ENCODE peak calls at places on chromosomes 11 and 22, in four cellular contexts. H is PC-3, R is A549, J is Panc1. L is an unnamed sample. For H3K4me1, the result is how much of the 10 kb centered on the place peaks cover.

GRCh38 chr11:44632466-44633123 is 67.1 kb downstream of the CD82 start:
- DNase-seq in H (peak), R (peak), J (no peak), L (no peak)

GRCh38 chr22:17087176-17088131 is 2.7 kb downstream of the IL17RA start:
- DNase-seq in H (no peak), R (no peak), J (no peak), L (no peak)

GRCh38 chr22:45452565-45453449 is 39.3 kb downstream of the RIBC2 start:
- DNase-seq in H (no peak), R (no peak), J (no peak), L (no peak)

GRCh38 chr11:83629775-83630174 is 343.6 kb upstream of the CCDC90B start:
- DNase-seq in H (no peak), R (no peak), J (no peak), L (no peak)

GRCh38 chr11:106249857-106250256 is 172.4 kb downstream of the AASDHPPT start:
- DNase-seq in H (no peak), R (no peak), J (no peak), L (no peak)

GRCh38 chr22:39558254-39558727 is 12.3 kb upstream of the CACNA1I start:
- DNase-seq in H (no peak), R (no peak), J (no peak), L (no peak)

GRCh38 chr22:46068908-46069481 is 81.3 kb upstream of the PPARA start:
- DNase-seq in H (peak), R (no peak), J (no peak), L (peak)

GRCh38 chr11:126339073-126339865 is 16.2 kb upstream of the ST3GAL4 start:
- DNase-seq in H (no peak), R (no peak), J (no peak), L (no peak)

DNA sequence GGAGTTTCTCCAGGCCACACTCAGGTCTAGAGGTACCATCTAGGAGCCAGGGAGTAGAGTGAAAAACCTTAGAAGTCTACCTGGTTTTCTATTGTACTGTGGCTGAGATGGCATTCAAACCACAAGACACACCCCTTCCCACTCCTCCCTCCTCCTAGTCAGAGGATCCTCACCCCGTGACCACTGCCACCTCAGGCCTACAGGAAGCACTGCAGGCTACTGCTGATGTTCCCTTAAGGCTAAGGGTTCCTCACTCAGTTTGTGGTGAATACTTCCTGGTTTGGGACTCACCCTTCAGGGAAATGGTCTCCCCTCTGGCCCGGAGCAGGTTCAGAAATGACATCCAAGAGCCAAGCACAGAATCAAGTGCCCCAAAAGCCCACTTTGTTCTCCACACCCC is 1293.9 kb downstream of the JRKL start:
- DNase-seq in H (peak), R (peak), J (no peak), L (peak)
- TF ChIP-seq CTCF in H (no peak), R (no peak), J (no peak), L (no peak)

DNA sequence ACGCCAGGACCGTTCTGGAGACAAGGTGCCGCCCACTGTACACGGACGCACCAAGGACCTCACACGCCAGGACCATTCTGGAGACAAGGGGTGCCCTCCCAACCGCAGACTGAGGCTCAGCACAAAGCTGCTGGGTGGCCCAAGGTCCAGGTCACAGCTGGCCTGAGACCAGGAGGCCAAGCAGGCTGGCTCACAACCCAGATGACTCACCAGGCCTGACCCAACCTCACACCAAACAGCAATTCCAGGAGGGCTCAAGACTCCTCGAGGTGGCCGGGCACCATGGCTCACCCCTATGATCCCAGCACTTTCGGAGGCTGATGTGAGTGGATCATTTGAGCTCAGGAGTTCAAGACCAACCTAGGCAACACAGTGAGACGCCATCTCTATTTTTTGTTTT is 14.8 kb downstream of the BRD1 start:
- DNase-seq in H (no peak), R (no peak), J (no peak), L (no peak)
- H3K4me1 ChIP-seq in H (under half), R (under half), J (under half), L (under half)

GRCh38 chr22:43173566-43173965 is 13.4 kb downstream of the TTLL12 start:
- DNase-seq in H (no peak), R (no peak), J (no peak), L (no peak)

GRCh38 chr22:43171019-43171491 is 15.9 kb downstream of the TTLL12 start:
- DNase-seq in H (no peak), R (no peak), J (no peak), L (no peak)

GRCh38 chr22:43172191-43172590 is 14.7 kb downstream of the TTLL12 start:
- DNase-seq in H (no peak), R (no peak), J (no peak), L (no peak)

GRCh38 chr22:43170131-43170480 is 16.8 kb downstream of the TTLL12 start:
- DNase-seq in H (no peak), R (no peak), J (no peak), L (no peak)

DNA sequence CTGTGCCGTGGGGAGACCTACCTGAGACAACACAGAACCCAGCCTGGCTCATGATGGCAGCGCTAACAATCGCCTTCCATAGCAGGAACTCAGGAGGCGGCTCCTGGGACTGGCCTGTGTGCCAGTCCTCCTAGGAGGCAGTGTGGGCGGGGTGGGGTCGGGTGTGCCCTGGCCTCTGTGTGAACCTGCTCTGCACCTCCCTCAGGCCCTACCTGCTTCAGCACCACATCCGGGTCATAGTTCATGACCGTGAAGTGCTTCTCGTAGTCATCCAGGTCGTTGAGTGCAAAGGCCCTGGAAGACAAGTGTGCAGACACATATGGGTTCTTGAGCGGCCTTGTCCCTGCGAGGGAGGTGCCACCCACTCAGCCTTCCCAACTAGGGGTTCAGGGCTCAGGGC is 15.3 kb downstream of the TTLL12 start:
- DNase-seq in H (no peak), R (no peak), J (no peak), L (no peak)
- TF ChIP-seq CTCF in H (no peak), R (no peak), J (no peak), L (no peak)

GRCh38 chr11:123188508-123189165 is 6.4 kb downstream of the CLMP start:
- DNase-seq in H (peak), R (no peak), J (no peak), L (no peak)
- H3K4me1 ChIP-seq in H (half or more), R (half or more), J (under half), L (under half)

DNA sequence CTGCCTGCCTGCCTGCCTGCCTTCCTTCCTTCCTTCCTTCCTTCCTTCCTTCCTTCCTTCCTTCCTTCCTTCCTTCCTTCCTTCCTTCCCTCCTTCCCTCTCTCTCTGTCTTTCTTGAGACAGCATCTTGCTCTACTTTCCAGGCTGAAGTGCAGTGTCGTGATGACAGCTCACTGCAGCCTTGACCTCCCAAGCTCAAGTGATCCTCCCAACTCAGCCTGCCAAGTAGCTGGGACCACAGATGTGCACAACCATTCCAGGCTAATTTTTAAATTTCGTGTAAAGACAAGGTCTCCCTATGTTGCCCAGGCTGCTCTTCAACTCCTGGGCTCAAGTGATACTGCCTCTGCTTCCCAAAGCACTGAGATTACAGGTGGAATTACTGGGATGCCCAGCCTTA is 328.2 kb upstream of the SORL1-AS1 start:
- DNase-seq in H (no peak), R (no peak), J (no peak), L (no peak)
- TF ChIP-seq CTCF in H (no peak), R (no peak), J (no peak), L (no peak)

GRCh38 chr22:48835364-48835763 is 992.3 kb downstream of the BRD1 start:
- DNase-seq in H (no peak), R (no peak), J (no peak), L (no peak)
- H3K4me1 ChIP-seq in H (under half), R (under half), J (under half), L (under half)

DNA sequence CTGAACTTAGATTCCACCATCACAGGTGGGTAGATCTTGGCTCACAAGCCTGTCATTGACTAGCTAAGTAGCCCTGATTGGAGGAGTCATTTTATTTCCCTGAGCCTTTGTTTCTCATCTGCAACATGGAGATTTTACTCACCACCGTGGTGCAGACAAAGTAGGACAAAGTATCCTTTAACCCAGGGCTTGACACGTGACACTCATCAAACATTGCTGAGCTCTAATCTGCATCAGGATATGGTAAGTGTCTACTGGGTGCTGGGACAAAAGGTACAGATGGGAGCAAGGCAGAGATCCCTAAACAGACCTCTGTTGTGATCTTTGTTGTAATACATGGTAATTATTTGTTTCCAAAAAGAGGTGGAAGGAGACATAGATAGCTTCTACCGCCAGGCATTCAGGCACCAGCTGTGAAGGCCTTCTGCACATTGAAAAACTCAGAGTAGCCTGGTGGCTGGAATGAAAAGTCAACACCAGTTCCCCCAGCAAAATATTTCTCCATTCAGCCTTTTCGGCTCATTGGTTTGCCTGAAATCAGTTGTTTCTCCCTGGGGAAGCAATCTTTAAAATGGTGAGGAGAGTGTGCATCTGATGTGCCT is 18.3 kb upstream of the MICAL2 start:
- DNase-seq in H (peak), R (no peak), J (no peak), L (no peak)
- TF ChIP-seq CTCF in H (no peak), R (no peak), J (no peak), L (no peak)

DNA sequence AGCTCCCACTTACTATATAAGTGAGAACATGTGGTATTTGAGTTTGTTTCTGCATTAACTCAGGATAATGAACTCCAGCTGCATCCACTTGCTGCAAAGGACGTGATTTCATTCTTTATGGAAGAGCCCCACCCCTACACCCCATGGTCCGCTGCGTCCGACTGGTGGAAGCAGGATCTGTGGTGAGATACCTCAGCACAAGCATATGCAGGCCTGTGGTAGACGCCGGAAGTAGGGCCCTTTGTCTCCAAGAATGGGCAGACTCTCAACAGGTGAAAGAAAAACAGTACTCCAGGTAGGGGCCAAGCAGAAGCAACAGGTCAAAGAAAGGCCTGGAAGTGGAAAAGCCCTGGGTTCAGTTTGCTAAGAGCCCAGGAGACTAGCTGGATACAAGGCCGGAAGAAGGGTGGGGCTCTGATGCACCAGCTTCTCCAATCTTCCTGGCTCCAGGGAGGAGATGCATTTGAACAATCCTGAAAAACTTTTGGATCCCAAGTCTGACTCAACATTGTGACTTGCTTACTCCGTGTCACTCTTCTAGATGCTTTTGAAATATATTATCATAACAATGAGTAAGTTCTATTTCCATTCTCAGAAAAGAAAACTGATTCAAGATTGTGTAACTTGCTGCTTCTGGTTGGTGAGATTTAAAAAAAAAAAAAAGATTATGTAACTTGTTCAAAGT is 30.4 kb downstream of the NEAT1 start:
- DNase-seq in H (peak), R (peak), J (no peak), L (no peak)
- H3K4me1 ChIP-seq in H (under half), R (half or more), J (under half), L (under half)

DNA sequence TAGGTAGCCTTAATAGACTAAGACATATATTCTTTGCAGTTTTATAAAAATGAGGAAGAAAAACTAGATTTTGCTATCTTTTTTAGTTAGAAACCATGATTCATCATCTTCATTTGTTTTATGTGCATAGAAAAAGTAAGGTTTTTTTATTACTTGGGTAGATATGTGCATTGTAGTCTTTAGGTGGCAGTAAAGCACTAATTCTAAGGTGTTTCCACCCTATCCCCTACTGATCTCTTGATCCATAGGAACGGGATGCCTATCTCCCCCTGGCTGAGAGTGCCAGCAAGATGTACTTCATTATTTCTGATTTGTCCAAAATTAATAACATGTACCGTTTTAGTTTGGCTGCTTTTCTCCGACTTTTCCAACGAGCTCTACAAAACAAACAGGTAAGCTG is 148.1 kb downstream of the DYNC2H1 start:
- DNase-seq in H (peak), R (peak), J (peak), L (peak)
- TF ChIP-seq CTCF in H (peak), R (peak), J (peak), L (peak)

GRCh38 chr11:72069787-72070251 is 10.5 kb downstream of the NUMA1 start:
- DNase-seq in H (peak), R (peak), J (peak), L (peak)
- H3K4me1 ChIP-seq in H (under half), R (half or more), J (under half), L (under half)